ENCODE peak calls at places on chromosome 21, in ten cellular contexts. B, U, L, O, P, Q, E, Y, Z and X are unnamed samples.

GRCh38 chr21:31092867-31093266 is 54.6 kb upstream of the KRTAP19-8 start:
- DNase-seq in Z (no peak), B (no peak), O (no peak), Y (no peak), U (no peak), P (no peak), E (no peak), Q (no peak), L (no peak), X (no peak)

GRCh38 chr21:35394634-35395369 is 345.7 kb upstream of the RUNX1 start:
- DNase-seq in L (no peak), U (no peak), Z (no peak), Y (no peak), B (no peak), Q (no peak), O (no peak), E (no peak), P (no peak), X (no peak)

GRCh38 chr21:31220567-31220966 is 123.5 kb downstream of the TIAM1 start:
- DNase-seq in Y (peak), Q (no peak), U (no peak), B (no peak), E (no peak), O (no peak), Z (no peak), P (no peak), L (no peak), X (no peak)

GRCh38 chr21:38712076-38712475 is 93.7 kb upstream of the ETS2 start:
- DNase-seq in Q (peak), Y (no peak), Z (no peak), U (peak), E (no peak), O (no peak), P (peak), L (peak), B (no peak), X (peak)

GRCh38 chr21:24255591-24255990 is 1351.7 kb downstream of the MRPL39 start:
- DNase-seq in Y (no peak), O (no peak), E (no peak), L (no peak), Q (no peak), Z (no peak), B (no peak), U (no peak), P (no peak), X (no peak)

GRCh38 chr21:26684866-26685265 is 111.8 kb upstream of the CYYR1 start:
- DNase-seq in L (no peak), O (no peak), E (no peak), Y (peak), Q (no peak), P (no peak), B (no peak), Z (no peak), U (no peak), X (no peak)

GRCh38 chr21:25983745-25984144 is 186.8 kb downstream of the APP start:
- DNase-seq in E (no peak), L (peak), B (no peak), O (no peak), Z (no peak), P (no peak), U (no peak), Q (no peak), Y (no peak), X (no peak)

GRCh38 chr21:41954654-41955499 is 1.1 kb upstream of the C2CD2 start:
- DNase-seq in O (no peak), B (no peak), P (no peak), Y (no peak), Q (no peak), E (no peak), U (no peak), Z (no peak), L (no peak), X (no peak)

GRCh38 chr21:39094847-39095525 is 88.3 kb downstream of the PSMG1 start:
- DNase-seq in Z (no peak), L (no peak), O (no peak), P (no peak), U (no peak), Q (no peak), E (no peak), Y (no peak), B (no peak), X (no peak)

GRCh38 chr21:41817228-41817627 is 50.4 kb upstream of the RIPK4 start:
- DNase-seq in B (peak), O (peak), P (peak), Q (peak), Y (peak), E (no peak), Z (peak), L (peak), U (peak), X (peak)

DNA sequence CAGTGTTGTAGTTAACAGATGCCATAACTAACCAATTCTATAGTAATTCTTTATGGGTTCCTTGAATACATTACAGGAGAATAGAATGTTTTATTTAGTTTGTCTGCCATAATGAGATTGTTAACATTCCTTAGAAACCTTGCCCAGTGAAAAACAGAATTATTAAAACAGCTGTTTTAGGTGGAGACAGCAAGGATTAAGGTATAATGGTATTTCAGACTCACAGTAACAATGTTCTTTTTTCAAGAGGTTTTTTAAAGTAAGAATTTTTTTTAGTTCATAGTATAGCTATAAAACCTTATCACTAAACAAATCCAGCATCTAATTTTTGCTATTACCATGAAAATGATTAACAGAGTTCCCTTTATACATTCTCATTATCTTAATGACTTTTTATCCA is 95.2 kb downstream of the ATP5PO start:
- DNase-seq in P (no peak), E (no peak), O (no peak), Z (no peak), U (no peak), B (no peak), Q (no peak), Y (no peak), L (no peak), X (no peak)
- TF ChIP-seq CTCF in P (no peak), E (no peak), O (no peak), Z (no peak), U (no peak), B (no peak), Q (no peak), Y (no peak), L (no peak), X (no peak)

GRCh38 chr21:18950045-18950740 is 546.6 kb upstream of the TMPRSS15 start:
- DNase-seq in Z (no peak), L (no peak), P (no peak), U (no peak), Y (no peak), B (no peak), E (no peak), Q (no peak), O (no peak), X (no peak)

GRCh38 chr21:18954415-18954972 is 550.9 kb upstream of the TMPRSS15 start:
- DNase-seq in U (no peak), P (no peak), Z (no peak), Y (no peak), Q (no peak), L (no peak), E (no peak), B (no peak), O (no peak), X (no peak)

DNA sequence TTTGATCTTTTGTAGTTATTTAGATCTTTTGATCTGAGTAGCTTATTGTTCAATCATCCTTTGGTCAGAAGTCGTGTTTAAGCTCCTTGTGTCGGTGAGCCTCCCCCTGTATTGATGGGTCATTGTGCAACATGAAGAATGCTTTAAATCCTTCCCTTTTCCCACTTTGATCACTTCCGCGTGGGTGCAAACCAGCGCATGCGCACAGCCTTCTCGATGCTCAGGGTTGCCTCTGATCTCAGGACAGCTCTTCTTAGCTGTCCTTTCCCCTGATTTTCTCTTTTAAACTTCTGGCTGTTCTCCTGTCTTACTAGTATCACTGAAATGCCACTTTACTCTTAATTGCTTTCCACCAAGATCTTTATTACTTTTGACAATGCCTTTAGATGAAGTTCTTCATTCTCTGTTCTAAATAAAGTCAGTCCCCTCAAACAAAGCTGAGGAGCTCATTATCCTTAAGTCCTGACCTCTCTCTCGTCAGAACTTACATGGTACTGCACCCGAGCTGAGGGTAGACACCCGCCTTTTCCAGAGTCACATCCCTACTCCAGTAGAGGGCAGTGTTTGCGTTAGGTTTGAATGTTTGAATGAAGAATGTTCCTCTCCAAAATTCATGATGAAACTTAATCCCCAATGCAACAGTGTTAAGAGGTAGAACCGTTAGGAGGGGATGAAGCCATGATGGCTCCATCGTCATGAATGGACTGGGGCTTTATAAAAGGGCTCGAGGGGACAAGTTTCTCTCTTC is 547.9 kb upstream of the TMPRSS15 start:
- DNase-seq in P (peak), B (no peak), U (peak), Z (no peak), Q (peak), L (peak), E (no peak), O (peak), Y (peak), X (peak)
- TF ChIP-seq CTCF in P (peak), B (peak), U (peak), Z (peak), Q (peak), L (peak), E (no peak), O (peak), Y (peak), X (peak)

GRCh38 chr21:18369115-18369514 is 34.5 kb downstream of the TMPRSS15 start:
- DNase-seq in B (no peak), Y (no peak), Z (no peak), O (peak), U (no peak), P (no peak), L (no peak), Q (peak), E (no peak), X (no peak)
- TF ChIP-seq CTCF in B (no peak), Y (peak), Z (no peak), O (peak), U (peak), P (peak), L (peak), Q (peak), E (no peak), X (peak)

GRCh38 chr21:19987671-19988070 is 1010.5 kb upstream of the NCAM2 start:
- DNase-seq in U (no peak), B (no peak), Q (no peak), O (no peak), E (no peak), Z (no peak), P (no peak), L (no peak), Y (no peak), X (no peak)
- TF ChIP-seq CTCF in U (no peak), B (no peak), Q (no peak), O (no peak), E (no peak), Z (no peak), P (no peak), L (no peak), Y (no peak), X (no peak)

GRCh38 chr21:37000381-37000780 is 6.1 kb upstream of the RIPPLY3 start:
- DNase-seq in E (no peak), B (no peak), U (no peak), Y (no peak), Q (no peak), Z (no peak), P (no peak), L (no peak), O (no peak), X (no peak)
- TF ChIP-seq CTCF in E (no peak), B (no peak), U (peak), Y (peak), Q (no peak), Z (no peak), P (peak), L (no peak), O (no peak), X (no peak)

GRCh38 chr21:45640001-45640887 is 3.3 kb upstream of the PCBP3 start:
- DNase-seq in U (no peak), L (no peak), Z (no peak), E (no peak), Y (no peak), P (peak), B (peak), O (peak), Q (no peak), X (no peak)
- TF ChIP-seq CTCF in U (no peak), L (no peak), Z (no peak), E (no peak), Y (no peak), P (no peak), B (no peak), O (no peak), Q (no peak), X (no peak)

GRCh38 chr21:27695246-27695645 is 728.4 kb upstream of the ADAMTS5 start:
- DNase-seq in B (no peak), Z (no peak), P (no peak), Y (no peak), Q (no peak), L (no peak), E (no peak), U (no peak), O (no peak), X (no peak)

GRCh38 chr21:27703806-27704205 is 736.9 kb upstream of the ADAMTS5 start:
- DNase-seq in Y (no peak), E (no peak), Z (no peak), P (no peak), U (no peak), L (no peak), Q (no peak), O (no peak), B (no peak), X (no peak)

GRCh38 chr21:27704567-27705166 is 737.8 kb upstream of the ADAMTS5 start:
- DNase-seq in Q (no peak), O (no peak), U (no peak), E (no peak), L (no peak), B (no peak), P (no peak), Y (no peak), Z (no peak), X (no peak)

GRCh38 chr21:27700974-27701614 is 734.2 kb upstream of the ADAMTS5 start:
- DNase-seq in E (peak), O (peak), P (peak), Q (peak), Z (peak), L (peak), B (peak), U (peak), Y (peak), X (peak)
- TF ChIP-seq CTCF in E (peak), O (peak), P (peak), Q (peak), Z (peak), L (peak), B (peak), U (peak), Y (peak), X (peak)

DNA sequence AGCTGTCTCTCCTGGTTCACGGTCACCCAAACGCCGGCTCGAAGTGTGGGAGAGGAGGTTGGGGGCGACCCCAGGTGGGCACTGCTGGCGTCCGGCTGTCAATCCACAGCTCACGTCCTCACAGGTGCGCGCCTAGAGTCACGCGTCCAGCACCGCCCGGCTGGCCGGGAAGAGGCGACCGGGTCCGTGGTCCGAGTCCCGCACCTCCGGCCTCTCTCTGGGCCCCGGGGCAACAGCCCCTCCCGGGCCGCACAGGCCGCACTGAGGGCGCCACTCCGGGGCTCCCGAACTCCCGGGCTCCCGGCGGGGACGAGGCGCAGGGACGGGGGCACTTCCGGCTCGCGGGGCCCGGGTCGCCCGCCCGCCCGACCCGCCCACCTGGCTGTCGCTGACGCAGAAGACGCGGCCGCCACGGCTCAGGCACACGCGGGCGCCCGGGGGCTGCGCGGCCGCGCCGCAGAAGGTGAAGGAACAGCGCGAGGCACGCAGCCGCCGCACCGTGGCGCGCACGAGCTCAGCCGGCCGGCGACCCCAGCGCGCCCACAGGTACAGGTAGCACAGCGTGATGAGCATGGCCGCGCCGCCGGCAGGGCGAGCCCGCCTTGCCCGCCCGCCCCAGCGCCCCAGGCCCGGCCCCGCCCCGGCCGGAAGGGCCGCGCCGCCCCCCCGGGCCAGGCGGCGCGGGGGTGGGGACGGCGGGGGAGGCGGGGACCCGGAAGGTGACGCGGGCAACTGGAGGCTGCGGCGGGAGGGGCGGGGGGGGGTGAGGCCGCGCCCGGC is at the start of gene HLCS:
- DNase-seq in L (peak), Z (peak), Y (no peak), E (peak), O (peak), Q (peak), B (peak), U (peak), P (peak), X (peak)
- TF ChIP-seq CTCF in L (no peak), Z (no peak), Y (peak), E (peak), O (peak), Q (peak), B (peak), U (peak), P (peak), X (no peak)

DNA sequence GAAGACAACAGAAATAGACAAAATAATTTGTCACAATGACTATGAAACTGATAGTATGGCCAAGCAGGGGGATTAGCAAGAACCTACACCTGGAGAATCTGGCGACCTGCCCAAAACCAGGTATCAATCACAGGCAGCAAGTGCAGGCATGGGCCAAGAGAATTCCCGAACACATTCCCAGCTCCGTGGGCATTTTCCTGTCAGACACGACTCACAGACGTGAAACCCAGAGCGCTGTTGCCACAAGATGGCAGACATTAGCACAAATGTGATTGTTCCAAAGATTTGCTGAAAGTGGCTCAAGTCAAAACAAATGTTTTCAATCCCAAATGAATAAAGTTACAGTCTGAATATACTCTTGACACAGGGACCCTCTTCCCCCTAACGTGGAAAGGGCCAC is 36.8 kb downstream of the HLCS start:
- DNase-seq in B (no peak), O (peak), U (no peak), Y (peak), L (peak), Q (no peak), P (no peak), Z (no peak), E (no peak), X (no peak)
- TF ChIP-seq CTCF in B (no peak), O (peak), U (peak), Y (peak), L (peak), Q (peak), P (peak), Z (no peak), E (no peak), X (no peak)

GRCh38 chr21:43928726-43929125 is 63.7 kb downstream of the AGPAT3 start:
- DNase-seq in U (no peak), Z (no peak), L (no peak), P (no peak), E (no peak), B (no peak), Q (no peak), O (no peak), Y (no peak), X (no peak)
- TF ChIP-seq CTCF in U (no peak), Z (no peak), L (no peak), P (no peak), E (no peak), B (no peak), Q (no peak), O (no peak), Y (no peak), X (no peak)